ENCODE peak calls at places on chromosomes 3 and 15, in eight cellular contexts. R is K562; P is activated CD4-positive, CD25-positive, alpha-beta regulatory T cell; E is NCI-H2029; L is sigmoid colon; X is mucosa of gallbladder; B is stimulated activated naive B cell treated with anti-CD40 and anti-IgM and Interleukin-4, amounts not matched to agents 10 μg/mL and 1 μg/mL and 100 μg/mL, for 72 hours; M is upper lobe of right lung. W is an unnamed sample.

GRCh38 chr15:101526442-101526841 is 36.9 kb upstream of the PCSK6 start:
- DNase-seq in R (no peak), P (no peak), E (no peak), L (no peak), X (peak), B (no peak), M (no peak), W (no peak)

GRCh38 chr15:91146728-91147127 is 46.7 kb downstream of the SV2B start:
- DNase-seq in R (no peak), P (no peak), E (no peak), L (no peak), X (no peak), B (no peak), M (no peak), W (no peak)

GRCh38 chr15:66919421-66919820 is 146.0 kb upstream of the SMAD3 start:
- DNase-seq in R (no peak), P (no peak), E (no peak), L (peak), X (no peak), B (no peak), M (no peak), W (no peak)

GRCh38 chr15:62456011-62456920 is 291.2 kb upstream of the C2CD4B start:
- DNase-seq in R (no peak), P (no peak), E (no peak), L (peak), X (no peak), B (no peak), M (no peak), W (no peak)

GRCh38 chr3:153396581-153396980 is 234.6 kb downstream of the RAP2B start:
- DNase-seq in R (no peak), P (no peak), E (no peak), L (no peak), X (no peak), B (no peak), M (no peak), W (no peak)

GRCh38 chr3:14680716-14681115 is 5.8 kb downstream of the C3orf20 start:
- DNase-seq in R (no peak), P (no peak), E (no peak), L (no peak), X (no peak), B (no peak), M (no peak), W (no peak)

GRCh38 chr3:23455775-23456174 is 252.6 kb downstream of the UBE2E2 start:
- DNase-seq in R (no peak), P (no peak), E (no peak), L (no peak), X (no peak), B (no peak), M (no peak), W (no peak)

GRCh38 chr3:30611613-30612421 is 5.4 kb downstream of the TGFBR2 start:
- DNase-seq in R (no peak), P (no peak), E (no peak), L (no peak), X (peak), B (no peak), M (no peak), W (no peak)

GRCh38 chr3:36525115-36525711 is 144.9 kb downstream of the STAC start:
- DNase-seq in R (no peak), P (no peak), E (no peak), L (no peak), X (no peak), B (no peak), M (no peak), W (no peak)

GRCh38 chr15:39411102-39411989 is 169.5 kb upstream of the THBS1 start:
- DNase-seq in R (no peak), P (no peak), E (no peak), L (no peak), X (no peak), B (peak), M (no peak), W (no peak)

GRCh38 chr15:68310811-68311463 is 33.4 kb downstream of the FEM1B start:
- DNase-seq in R (no peak), P (no peak), E (no peak), L (no peak), X (no peak), B (no peak), M (no peak), W (no peak)

GRCh38 chr15:63719281-63719680 is 114.5 kb downstream of the HERC1 start:
- DNase-seq in R (no peak), P (no peak), E (no peak), L (no peak), X (no peak), B (no peak), M (no peak), W (no peak)

GRCh38 chr3:42387802-42388651 is 22.4 kb downstream of the LYZL4 start:
- DNase-seq in R (no peak), P (no peak), E (no peak), L (no peak), X (no peak), B (no peak), M (no peak), W (no peak)

GRCh38 chr3:69250014-69250413 is 127.6 kb upstream of the LMOD3 start:
- DNase-seq in R (peak), P (peak), E (no peak), L (no peak), X (peak), B (no peak), M (no peak), W (peak)